ENCODE peak calls at places on chromosomes 12 and 14, in ten cellular contexts. V is heart left ventricle; I is stimulated activated CD4-positive, alpha-beta T cell treated with anti-CD3 and anti-CD28 coated beads, Interleukin-2, amount 100 ng/mL, for 48 hours; T is anterior cingulate cortex; M is NCI-H2107; Y is islet precursor cell; Z is stromal cell of bone marrow; H is T-helper 1 cell; W is foreskin keratinocyte; J is naive B cell. E is an unnamed sample.

GRCh38 chr12:115972241-115972640 is 305.3 kb downstream of the MED13L start:
- DNase-seq in V (no peak), I (no peak), T (no peak), M (no peak), Y (no peak), Z (no peak), H (no peak), W (no peak), J (no peak), E (no peak)

GRCh38 chr12:54032220-54032619 is 630 bp upstream of the HOXC5 start:
- DNase-seq in V (no peak), I (no peak), T (no peak), M (no peak), Y (no peak), Z (no peak), H (no peak), W (no peak), J (no peak), E (no peak)

GRCh38 chr14:50026396-50026795 is 90.0 kb downstream of the VCPKMT start:
- DNase-seq in V (no peak), I (no peak), T (no peak), M (no peak), Y (no peak), Z (no peak), H (no peak), W (no peak), J (no peak), E (no peak)

GRCh38 chr14:99611639-99612038 is 7.6 kb upstream of the CCDC85C start:
- DNase-seq in V (no peak), I (no peak), T (no peak), M (no peak), Y (no peak), Z (no peak), H (no peak), W (no peak), J (no peak), E (no peak)

GRCh38 chr14:56474419-56475022 is 105.1 kb upstream of the TMEM260 start:
- DNase-seq in V (no peak), I (no peak), T (no peak), M (peak; percentile 71), Y (no peak), Z (peak; percentile 25), H (no peak), W (no peak), J (peak; percentile 14), E (no peak)

GRCh38 chr12:107404981-107405380 is 280.6 kb upstream of the PWP1 start:
- DNase-seq in V (no peak), I (peak; percentile 21), T (no peak), M (no peak), Y (peak; percentile 78), Z (no peak), H (no peak), W (peak; percentile 59), J (no peak), E (no peak)

GRCh38 chr12:27693403-27693802 is 2.8 kb upstream of the REP15 start:
- DNase-seq in V (no peak), I (no peak), T (no peak), M (no peak), Y (no peak), Z (no peak), H (no peak), W (no peak), J (no peak), E (no peak)

GRCh38 chr14:88669346-88669745 is 106.5 kb downstream of the ZC3H14 start:
- DNase-seq in V (no peak), I (no peak), T (no peak), M (no peak), Y (no peak), Z (no peak), H (no peak), W (no peak), J (no peak), E (no peak)

GRCh38 chr12:125683748-125684381 is 618.6 kb downstream of the AACS start:
- DNase-seq in V (no peak), I (peak; percentile 59), T (peak; percentile 15), M (peak; percentile 4), Y (peak; percentile 94), Z (no peak), H (no peak), W (no peak), J (no peak), E (no peak)

GRCh38 chr12:22856120-22856699 is 231.2 kb downstream of the ETNK1 start:
- DNase-seq in V (no peak), I (no peak), T (no peak), M (peak; percentile 18), Y (no peak), Z (peak; percentile 19), H (no peak), W (peak; percentile 27), J (no peak), E (peak; percentile 2)

GRCh38 chr14:56118611-56119181 is 485 bp downstream of the PELI2 start:
- DNase-seq in V (peak; percentile 43), I (no peak), T (peak; percentile 57), M (no peak), Y (no peak), Z (no peak), H (peak; percentile 22), W (no peak), J (no peak), E (no peak)

GRCh38 chr14:34714320-34715107 is at the start of gene CFL2:
- DNase-seq in V (peak; percentile 92), I (peak; percentile 59), T (peak; percentile 91), M (peak; percentile 47), Y (peak; percentile 93), Z (peak; percentile 57), H (peak; percentile 71), W (peak; percentile 16), J (peak; percentile 75), E (peak; percentile 24)

GRCh38 chr14:21149641-21150367 is 6.1 kb downstream of the OR5AU1 start:
- DNase-seq in V (no peak), I (no peak), T (no peak), M (no peak), Y (no peak), Z (no peak), H (no peak), W (no peak), J (no peak), E (no peak)

GRCh38 chr14:76651410-76652055 is 109.7 kb upstream of the VASH1 start:
- DNase-seq in V (no peak), I (no peak), T (no peak), M (no peak), Y (no peak), Z (no peak), H (no peak), W (no peak), J (no peak), E (no peak)

GRCh38 chr14:74475678-74476077 is 17.4 kb downstream of the NPC2 start:
- DNase-seq in V (no peak), I (no peak), T (no peak), M (no peak), Y (no peak), Z (peak; percentile 66), H (no peak), W (peak; percentile 53), J (no peak), E (no peak)

GRCh38 chr12:50394469-50395029 is 1.9 kb downstream of the FAM186A start:
- DNase-seq in V (no peak), I (no peak), T (no peak), M (no peak), Y (peak; percentile 73), Z (no peak), H (no peak), W (no peak), J (no peak), E (no peak)

GRCh38 chr12:63968685-63969084 is 124.2 kb downstream of the SRGAP1 start:
- DNase-seq in V (no peak), I (no peak), T (peak; percentile 58), M (no peak), Y (no peak), Z (no peak), H (no peak), W (no peak), J (no peak), E (no peak)

GRCh38 chr12:55938826-55939501 is 8.0 kb downstream of the DGKA start:
- DNase-seq in V (no peak), I (no peak), T (no peak), M (no peak), Y (no peak), Z (no peak), H (no peak), W (peak; percentile 67), J (no peak), E (no peak)

GRCh38 chr12:47343684-47344567 is 264.2 kb upstream of the AMIGO2 start:
- DNase-seq in V (no peak), I (no peak), T (no peak), M (no peak), Y (no peak), Z (peak; percentile 74), H (no peak), W (no peak), J (no peak), E (no peak)

GRCh38 chr12:9925746-9926393 is 6.3 kb downstream of the CLEC2A start:
- DNase-seq in V (no peak), I (no peak), T (no peak), M (no peak), Y (no peak), Z (peak; percentile 18), H (no peak), W (peak; percentile 34), J (peak; percentile 41), E (no peak)

GRCh38 chr12:6056406-6057211 is 67.9 kb downstream of the VWF start:
- DNase-seq in V (no peak), I (no peak), T (no peak), M (no peak), Y (peak; percentile 89), Z (no peak), H (no peak), W (no peak), J (no peak), E (no peak)

GRCh38 chr14:68401855-68402254 is 391.0 kb downstream of the ZFP36L1 start:
- DNase-seq in V (no peak), I (no peak), T (no peak), M (no peak), Y (no peak), Z (no peak), H (no peak), W (no peak), J (no peak), E (no peak)

GRCh38 chr12:45409966-45410365 is 194.1 kb downstream of the ANO6 start:
- DNase-seq in V (peak; percentile 45), I (no peak), T (no peak), M (no peak), Y (no peak), Z (peak; percentile 81), H (no peak), W (peak; percentile 82), J (no peak), E (no peak)

GRCh38 chr12:7120166-7120565 is 8.5 kb downstream of the RBP5 start:
- DNase-seq in V (no peak), I (no peak), T (no peak), M (no peak), Y (no peak), Z (no peak), H (no peak), W (no peak), J (no peak), E (no peak)

GRCh38 chr14:96224480-96225096 is 19.9 kb downstream of the BDKRB2 start:
- DNase-seq in V (no peak), I (no peak), T (no peak), M (no peak), Y (no peak), Z (no peak), H (no peak), W (peak; percentile 85), J (no peak), E (no peak)

GRCh38 chr12:62779488-62779887 is 155.5 kb downstream of the PPM1H start:
- DNase-seq in V (no peak), I (no peak), T (no peak), M (no peak), Y (no peak), Z (no peak), H (no peak), W (no peak), J (no peak), E (no peak)

GRCh38 chr14:101845896-101846295 is 84.4 kb downstream of the PPP2R5C start:
- DNase-seq in V (peak; percentile 51), I (no peak), T (no peak), M (no peak), Y (no peak), Z (no peak), H (no peak), W (no peak), J (no peak), E (no peak)

GRCh38 chr14:94769413-94770250 is at the start of gene GSC:
- DNase-seq in V (peak; percentile 56), I (no peak), T (no peak), M (no peak), Y (peak; percentile 68), Z (peak; percentile 8), H (no peak), W (peak; percentile 6), J (no peak), E (no peak)